ENCODE peak calls at places on chromosomes 12 and 14, in eight cellular contexts. Q, C, K, B, F, J, Z and T are unnamed samples.

GRCh38 chr12:54042970-54043744 is 10.3 kb downstream of the HOXC5 start:
- DNase-seq in Q (no peak), C (no peak), K (no peak), B (no peak), F (no peak), J (no peak), Z (no peak), T (no peak)

GRCh38 chr12:74791365-74791764 is 253.7 kb downstream of the ATXN7L3B start:
- DNase-seq in Q (no peak), C (no peak), K (no peak), B (no peak), F (no peak), J (no peak), Z (no peak), T (no peak)

GRCh38 chr12:117489671-117490070 is 128.2 kb upstream of the NOS1 start:
- DNase-seq in Q (no peak), C (no peak), K (no peak), B (no peak), F (peak; percentile 75), J (no peak), Z (no peak), T (no peak)

GRCh38 chr12:2845280-2845679 is 10.4 kb upstream of the NRIP2 start:
- DNase-seq in Q (no peak), C (peak; percentile 28), K (no peak), B (no peak), F (peak; percentile 32), J (peak; percentile 79), Z (peak; percentile 85), T (peak; percentile 97)

GRCh38 chr14:104871145-104871655 is 6.1 kb downstream of the CEP170B start:
- DNase-seq in Q (no peak), C (no peak), K (no peak), B (no peak), F (no peak), J (no peak), Z (no peak), T (no peak)

GRCh38 chr14:90986510-90986909 is 73.9 kb downstream of the RPS6KA5 start:
- DNase-seq in Q (no peak), C (no peak), K (no peak), B (no peak), F (no peak), J (no peak), Z (no peak), T (no peak)

GRCh38 chr12:64175254-64175945 is 46.7 kb downstream of the KICS2 start:
- DNase-seq in Q (no peak), C (no peak), K (no peak), B (no peak), F (peak; percentile 77), J (peak; percentile 50), Z (no peak), T (no peak)

GRCh38 chr12:53622724-53623123 is 3.5 kb downstream of the ATF7 start:
- DNase-seq in Q (no peak), C (no peak), K (no peak), B (no peak), F (no peak), J (no peak), Z (no peak), T (no peak)

GRCh38 chr14:56211844-56212243 is 93.6 kb downstream of the PELI2 start:
- DNase-seq in Q (no peak), C (no peak), K (no peak), B (no peak), F (no peak), J (no peak), Z (no peak), T (no peak)

GRCh38 chr14:60649815-60650381 is 621 bp upstream of the SIX1 start:
- DNase-seq in Q (no peak), C (no peak), K (no peak), B (no peak), F (peak; percentile 57), J (peak; percentile 43), Z (peak; percentile 60), T (no peak)

GRCh38 chr12:6567824-6568617 is at the start of gene NOP2:
- DNase-seq in Q (peak; percentile 90), C (peak; percentile 92), K (peak; percentile 90), B (no peak), F (peak; percentile 98), J (peak; percentile 86), Z (peak; percentile 83), T (peak; percentile 90)

GRCh38 chr12:45612044-45612794 is 117.3 kb upstream of the ARID2 start:
- DNase-seq in Q (no peak), C (no peak), K (no peak), B (no peak), F (peak; percentile 39), J (no peak), Z (peak; percentile 67), T (no peak)

GRCh38 chr14:92495041-92495440 is 18.5 kb upstream of the RIN3 start:
- DNase-seq in Q (no peak), C (no peak), K (peak; percentile 34), B (no peak), F (peak; percentile 48), J (no peak), Z (peak; percentile 81), T (peak; percentile 24)

GRCh38 chr12:120227233-120228040 is 26.5 kb upstream of the RPLP0 start:
- DNase-seq in Q (no peak), C (no peak), K (no peak), B (no peak), F (no peak), J (no peak), Z (no peak), T (no peak)

GRCh38 chr14:43019826-43020225 is 1413.2 kb downstream of the LRFN5 start:
- DNase-seq in Q (no peak), C (no peak), K (no peak), B (no peak), F (no peak), J (no peak), Z (no peak), T (no peak)

GRCh38 chr14:88955470-88955869 is 131.0 kb downstream of the TTC8 start:
- DNase-seq in Q (no peak), C (no peak), K (no peak), B (no peak), F (no peak), J (no peak), Z (no peak), T (no peak)

GRCh38 chr12:94157891-94158495 is 9.6 kb downstream of the PLXNC1 start:
- DNase-seq in Q (no peak), C (no peak), K (no peak), B (no peak), F (no peak), J (no peak), Z (no peak), T (no peak)

DNA sequence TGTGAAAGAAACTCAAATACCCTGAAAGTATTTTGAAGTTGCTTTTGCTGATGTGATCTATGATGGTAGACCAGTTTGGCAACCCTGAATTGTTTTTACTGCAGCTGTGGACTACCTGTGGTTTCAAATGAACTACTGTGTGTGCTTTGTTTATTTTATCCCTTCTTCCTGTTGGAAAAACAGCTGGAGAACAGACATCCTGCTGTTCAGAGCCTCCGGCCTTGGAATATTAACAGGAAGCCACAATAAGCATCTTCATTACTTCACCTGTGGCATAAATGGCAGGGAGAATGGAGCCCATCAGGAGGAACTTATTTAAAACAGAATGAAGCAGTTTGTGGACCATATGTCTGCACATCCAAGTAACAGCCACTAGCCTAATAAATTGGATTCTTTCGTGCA is 104.8 kb downstream of the DUSP6 start:
- DNase-seq in Q (no peak), C (no peak), K (no peak), B (peak; percentile 43), F (peak; percentile 21), J (no peak), Z (peak; percentile 19), T (no peak)
- H3K4me3 ChIP-seq in Q (no peak overlapping the region), C (no peak overlapping the region), K (no peak overlapping the region), B (no peak overlapping the region), F (no peak overlapping the region), J (no peak overlapping the region), Z (no peak overlapping the region), T (no peak overlapping the region)

GRCh38 chr14:68811161-68811560 is 18.3 kb upstream of the ZFP36L1 start:
- DNase-seq in Q (no peak), C (no peak), K (peak; percentile 55), B (no peak), F (no peak), J (no peak), Z (no peak), T (peak; percentile 18)
- H3K4me1 ChIP-seq in Q (peaks cover 42% of the 10 kb centered on the region), C (peaks cover 58% of the 10 kb centered on the region), K (peaks cover 18% of the 10 kb centered on the region), B (peaks cover 5% of the 10 kb centered on the region), F (peaks cover 41% of the 10 kb centered on the region), J (peaks cover 28% of the 10 kb centered on the region), Z (peaks cover 38% of the 10 kb centered on the region), T (peaks cover 48% of the 10 kb centered on the region)

GRCh38 chr12:69330475-69331473 is 17.4 kb upstream of the LYZ start:
- DNase-seq in Q (peak; percentile 28), C (no peak), K (no peak), B (no peak), F (peak; percentile 28), J (peak; percentile 11), Z (peak; percentile 1), T (no peak)

GRCh38 chr12:69331846-69332684 is 16.1 kb upstream of the LYZ start:
- DNase-seq in Q (no peak), C (no peak), K (no peak), B (no peak), F (peak; percentile 4), J (no peak), Z (no peak), T (no peak)

GRCh38 chr12:69332815-69333358 is 15.3 kb upstream of the LYZ start:
- DNase-seq in Q (no peak), C (no peak), K (no peak), B (no peak), F (no peak), J (no peak), Z (no peak), T (no peak)

GRCh38 chr12:69331482-69331845 is 16.7 kb upstream of the LYZ start:
- DNase-seq in Q (no peak), C (no peak), K (no peak), B (no peak), F (peak; percentile 11), J (peak; percentile 9), Z (no peak), T (no peak)

GRCh38 chr12:69329669-69330428 is 18.3 kb upstream of the LYZ start:
- DNase-seq in Q (no peak), C (no peak), K (no peak), B (no peak), F (no peak), J (no peak), Z (no peak), T (no peak)
- H3K4me3 ChIP-seq in Q (peak overlapping the region; percentile 83), C (no peak overlapping the region), K (no peak overlapping the region), B (no peak overlapping the region), F (no peak overlapping the region), J (no peak overlapping the region), Z (no peak overlapping the region), T (no peak overlapping the region)

GRCh38 chr12:123027726-123028445 is 47.4 kb downstream of the ARL6IP4 start:
- DNase-seq in Q (no peak), C (no peak), K (no peak), B (no peak), F (no peak), J (no peak), Z (no peak), T (no peak)

GRCh38 chr12:123031171-123031845 is 50.8 kb downstream of the ARL6IP4 start:
- DNase-seq in Q (no peak), C (no peak), K (no peak), B (no peak), F (no peak), J (no peak), Z (no peak), T (no peak)

GRCh38 chr12:123028475-123028874 is 48.0 kb downstream of the ARL6IP4 start:
- DNase-seq in Q (no peak), C (no peak), K (no peak), B (no peak), F (no peak), J (no peak), Z (no peak), T (no peak)

GRCh38 chr12:123030686-123031085 is 50.2 kb downstream of the ARL6IP4 start:
- DNase-seq in Q (no peak), C (no peak), K (no peak), B (no peak), F (peak; percentile 45), J (no peak), Z (no peak), T (no peak)

GRCh38 chr12:123029550-123029949 is 49.1 kb downstream of the ARL6IP4 start:
- DNase-seq in Q (no peak), C (no peak), K (no peak), B (no peak), F (no peak), J (no peak), Z (no peak), T (no peak)
- H3K4me1 ChIP-seq in Q (no peaks in the 10 kb centered on the region), C (peaks cover 16% of the 10 kb centered on the region), K (peaks cover 4% of the 10 kb centered on the region), B (peaks cover 1% of the 10 kb centered on the region), F (peaks cover 5% of the 10 kb centered on the region), J (peaks cover 5% of the 10 kb centered on the region), Z (peaks cover 3% of the 10 kb centered on the region), T (peaks cover 6% of the 10 kb centered on the region)